ENCODE peak calls at places on chromosomes 5 and 9, in five cellular contexts. L is GM12891, Y is NCI-H345, W is hepatocyte, N is hypothalamus. P is an unnamed sample.

GRCh38 chr9:81759680-81760215 is 70.4 kb upstream of the TLE1 start:
- DNase-seq in L (no peak), W (peak), N (no peak), Y (no peak), P (no peak)

GRCh38 chr9:6938447-6938846 is 180.7 kb downstream of the KDM4C start:
- DNase-seq in Y (no peak), L (no peak), N (no peak), W (no peak), P (no peak)

GRCh38 chr9:15570769-15571168 is 17.9 kb downstream of the CCDC171 start:
- DNase-seq in Y (no peak), W (no peak), N (no peak), L (no peak), P (no peak)

GRCh38 chr9:97038909-97039781 is at the start of gene CTSV:
- DNase-seq in Y (peak), N (peak), L (peak), W (peak), P (peak)

GRCh38 chr5:172768573-172769323 is 2.2 kb downstream of the DUSP1 start:
- DNase-seq in L (no peak), W (peak), Y (no peak), N (no peak), P (no peak)

GRCh38 chr5:168529361-168530234 is 493 bp downstream of the FBLL1 start:
- DNase-seq in Y (peak), N (no peak), W (peak), L (no peak), P (peak)

GRCh38 chr5:172678902-172679301 is 37.8 kb downstream of the NEURL1B start:
- DNase-seq in N (peak), L (no peak), W (peak), Y (peak), P (no peak)

GRCh38 chr5:172004824-172005237 is 1.6 kb downstream of the FBXW11 start:
- DNase-seq in L (no peak), Y (no peak), N (no peak), W (no peak), P (peak)

GRCh38 chr5:121171361-121171760 is 680.3 kb upstream of the FTMT start:
- DNase-seq in Y (no peak), N (no peak), L (no peak), W (no peak), P (no peak)

GRCh38 chr5:17838506-17838905 is 204.2 kb downstream of the TAF11L14 start:
- DNase-seq in Y (no peak), W (peak), L (no peak), N (no peak), P (no peak)

GRCh38 chr5:139272471-139273321 is 20.8 kb upstream of the MATR3 start:
- DNase-seq in L (no peak), W (peak), Y (peak), N (no peak), P (no peak)

GRCh38 chr5:156475831-156476551 is 149.0 kb downstream of the SGCD start:
- DNase-seq in Y (no peak), W (peak), N (no peak), L (no peak), P (no peak)

GRCh38 chr5:94544031-94544650 is 74.3 kb downstream of the KIAA0825 start:
- DNase-seq in L (no peak), N (no peak), Y (no peak), W (no peak), P (no peak)

GRCh38 chr9:132854832-132855231 is 23.3 kb downstream of the AK8 start:
- DNase-seq in N (no peak), W (no peak), L (no peak), Y (no peak), P (no peak)

GRCh38 chr9:100066539-100066938 is 32.3 kb downstream of the ERP44 start:
- DNase-seq in L (no peak), W (peak), Y (no peak), N (no peak), P (no peak)

GRCh38 chr5:96936431-96937221 is 746 bp downstream of the LNPEP start:
- DNase-seq in Y (peak), N (peak), W (peak), L (no peak), P (peak)

GRCh38 chr5:87899109-87900100 is 369.2 kb downstream of the TMEM161B start:
- DNase-seq in L (no peak), W (peak), Y (no peak), N (peak), P (no peak)

GRCh38 chr5:14218011-14218410 is 74.9 kb downstream of the TRIO start:
- DNase-seq in Y (no peak), L (no peak), N (no peak), W (no peak), P (no peak)

GRCh38 chr9:69888876-69889585 is 68.4 kb downstream of the CFAP95 start:
- DNase-seq in Y (no peak), L (no peak), W (no peak), N (no peak), P (no peak)

GRCh38 chr9:127495884-127496555 is 44.7 kb downstream of the LRSAM1 start:
- DNase-seq in L (no peak), Y (no peak), W (peak), N (no peak), P (no peak)

P was measured in activated naive CD4-positive, alpha-beta T cell treated with anti-CD3 and anti-CD28 coated beads, Interleukin-2, amount 50 U/mL, for 16 hours.